ENCODE peak calls at places on chromosome 13, in five cellular contexts. B is fibroblast of pulmonary artery, I is cardiac fibroblast, P is PC-3, M is GM12865. F is an unnamed sample.

GRCh38 chr13:24220086-24220703 is 59.7 kb downstream of the SPATA13 start:
- DNase-seq in B (peak; percentile 92), I (peak; percentile 91), M (peak; percentile 87), P (peak; percentile 88), F (peak; percentile 75)

GRCh38 chr13:61954092-61954491 is 538.4 kb upstream of the PCDH20 start:
- DNase-seq in I (peak; percentile 23), M (peak; percentile 9), B (peak; percentile 49), P (peak; percentile 50), F (no peak)

GRCh38 chr13:51518847-51519246 is 65.4 kb upstream of the WDFY2 start:
- DNase-seq in M (no peak), I (no peak), P (peak; percentile 72), B (no peak), F (no peak)

GRCh38 chr13:109867766-109868165 is 81.4 kb upstream of the IRS2 start:
- DNase-seq in P (no peak), B (peak; percentile 44), M (no peak), I (no peak), F (no peak)

GRCh38 chr13:27636624-27637288 is 15.1 kb downstream of the POLR1D start:
- DNase-seq in P (no peak), B (no peak), I (no peak), M (no peak), F (no peak)

GRCh38 chr13:98054301-98054700 is 88.6 kb upstream of the FARP1 start:
- DNase-seq in M (no peak), I (no peak), P (no peak), B (no peak), F (no peak)

GRCh38 chr13:19759669-19760068 is 23.1 kb downstream of the PSPC1 start:
- DNase-seq in P (peak; percentile 28), I (no peak), M (no peak), B (no peak), F (no peak)

GRCh38 chr13:51874651-51875050 is 12.9 kb downstream of the CCDC70 start:
- DNase-seq in I (no peak), M (no peak), P (no peak), B (no peak), F (no peak)

GRCh38 chr13:51465124-51465523 is 12.3 kb upstream of the INTS6 start:
- DNase-seq in B (no peak), I (no peak), M (no peak), P (no peak), F (no peak)

GRCh38 chr13:84445776-84446175 is 563.5 kb upstream of the SLITRK1 start:
- DNase-seq in I (no peak), B (peak; percentile 4), P (no peak), M (no peak), F (no peak)

GRCh38 chr13:95787356-95788099 is 110.6 kb downstream of the DNAJC3 start:
- DNase-seq in M (no peak), P (no peak), I (no peak), B (no peak), F (no peak)

GRCh38 chr13:41017153-41017552 is 2.0 kb downstream of the ELF1 start:
- DNase-seq in I (no peak), M (peak; percentile 73), P (no peak), B (no peak), F (no peak)

GRCh38 chr13:20990910-20991525 is 70.4 kb downstream of the LATS2 start:
- DNase-seq in M (no peak), P (no peak), B (no peak), I (no peak), F (no peak)

GRCh38 chr13:33633701-33634525 is 184.0 kb upstream of the RFC3 start:
- DNase-seq in P (peak; percentile 30), B (peak; percentile 50), I (peak; percentile 43), M (no peak), F (no peak)

GRCh38 chr13:113034451-113035208 is 65.6 kb downstream of the MCF2L start:
- DNase-seq in I (peak; percentile 70), P (peak; percentile 66), B (peak; percentile 70), M (no peak), F (no peak)

GRCh38 chr13:110479648-110480047 is 81.9 kb downstream of the RAB20 start:
- DNase-seq in I (no peak), M (no peak), B (no peak), P (no peak), F (no peak)

GRCh38 chr13:66940113-66940512 is 290.0 kb downstream of the PCDH9 start:
- DNase-seq in B (no peak), I (peak; percentile 5), M (no peak), P (no peak), F (no peak)

GRCh38 chr13:26457212-26457611 is 100.3 kb upstream of the WASF3 start:
- DNase-seq in B (no peak), P (peak; percentile 46), I (no peak), M (no peak), F (no peak)

GRCh38 chr13:40120781-40121180 is 465.3 kb downstream of the COG6 start:
- DNase-seq in I (peak; percentile 82), M (no peak), B (peak; percentile 76), P (no peak), F (no peak)

GRCh38 chr13:112750570-112750969 is 60.7 kb downstream of the ATP11A start:
- DNase-seq in I (no peak), P (no peak), M (no peak), B (no peak), F (no peak)

GRCh38 chr13:59236309-59236939 is 927.3 kb downstream of the DIAPH3 start:
- DNase-seq in I (no peak), M (no peak), B (no peak), P (no peak), F (no peak)

GRCh38 chr13:28438598-28439334 is 56.2 kb downstream of the FLT1 start:
- DNase-seq in B (no peak), P (no peak), I (no peak), M (no peak), F (no peak)

GRCh38 chr13:114099191-114099590 is 33.2 kb downstream of the RASA3 start:
- DNase-seq in B (peak; percentile 90), I (peak; percentile 86), P (peak; percentile 73), M (peak; percentile 55), F (no peak)

GRCh38 chr13:24683833-24684599 is 3.8 kb downstream of the ATP12A start:
- DNase-seq in B (peak; percentile 60), I (peak; percentile 45), P (peak; percentile 52), M (peak; percentile 76), F (peak; percentile 86)

DNA sequence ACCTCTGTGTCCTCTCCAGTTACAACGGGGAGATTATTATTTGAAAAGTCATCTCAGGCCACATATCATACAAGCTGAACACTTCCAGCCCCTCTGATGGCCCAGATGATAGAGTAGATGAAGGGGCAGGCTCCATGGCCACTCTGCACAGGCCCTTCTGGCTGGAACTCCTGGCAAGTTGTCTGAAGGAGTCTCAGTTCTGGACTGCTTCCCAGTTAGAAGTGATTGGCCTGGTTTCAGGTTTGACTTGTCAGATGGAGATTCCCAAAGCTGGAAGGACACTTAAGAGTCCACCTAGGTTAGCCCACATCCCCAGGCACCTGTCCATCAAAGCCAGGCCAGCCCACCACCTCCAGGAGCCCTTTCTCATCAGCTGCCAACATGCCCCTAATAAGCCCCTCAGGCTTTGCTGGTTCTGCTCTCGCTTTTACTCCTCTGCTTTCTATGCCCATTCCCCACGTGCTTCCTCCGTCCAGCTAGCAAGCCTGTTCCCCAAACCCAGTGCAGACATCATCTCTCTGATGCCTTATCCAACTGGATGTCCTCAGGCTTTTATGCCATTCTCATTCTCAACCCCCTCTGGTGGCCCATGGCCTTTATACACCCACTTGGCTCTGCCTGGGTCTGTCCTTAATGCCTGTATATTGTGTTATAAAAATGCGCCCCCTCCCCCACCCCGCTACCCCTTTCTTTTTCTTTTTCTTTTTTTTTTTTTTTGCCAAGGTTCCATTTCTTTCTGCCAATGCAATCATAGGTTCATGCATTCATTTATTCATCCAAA is 56.5 kb downstream of the HSPH1 start:
- DNase-seq in I (peak; percentile 41), B (peak; percentile 25), P (no peak), M (no peak), F (no peak)
- TF ChIP-seq CTCF in I (no peak), B (peak; percentile 7), P (no peak), M (peak; percentile 5), F (no peak)

DNA sequence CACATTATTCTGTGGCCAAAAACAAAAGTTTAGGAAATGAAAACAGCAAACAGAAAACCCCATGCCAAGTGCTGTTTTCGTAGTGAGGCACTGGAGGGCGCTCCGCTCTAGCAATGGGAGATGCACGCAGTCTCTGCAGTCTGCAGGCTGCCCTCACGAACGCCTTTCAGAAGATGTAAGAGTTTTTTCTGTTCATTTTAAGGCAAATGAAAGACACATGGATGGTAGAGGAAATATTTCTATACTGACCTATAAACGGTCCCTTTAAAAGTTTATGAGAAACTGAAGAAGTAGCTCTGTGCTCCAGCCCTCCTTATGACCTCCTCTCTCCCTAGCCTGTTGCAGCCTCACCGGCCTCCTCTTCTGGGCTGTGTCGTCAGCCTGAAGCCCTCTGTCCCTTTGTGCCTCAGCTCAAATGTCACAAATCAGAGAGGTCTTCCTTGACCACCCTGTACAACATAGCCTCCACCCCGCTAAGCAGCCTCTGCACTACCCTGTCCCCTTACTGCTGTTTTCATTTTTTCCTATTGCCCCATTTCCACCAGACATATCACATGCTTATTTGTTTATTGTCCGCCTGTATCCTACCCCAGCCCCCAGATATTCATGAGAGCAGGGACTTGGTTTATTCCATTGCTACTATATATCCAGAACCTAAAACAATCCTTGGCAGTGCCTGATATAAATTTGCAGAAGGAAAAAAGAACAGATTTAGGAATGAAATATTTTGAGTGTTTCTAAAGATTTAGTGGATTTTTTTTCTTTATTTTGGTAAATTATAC is 116.4 kb downstream of the TM9SF2 start:
- DNase-seq in B (peak; percentile 65), I (peak; percentile 73), P (peak; percentile 46), M (peak; percentile 63), F (no peak)
- TF ChIP-seq CTCF in B (peak; percentile 85), I (peak; percentile 82), P (peak; percentile 76), M (peak; percentile 73), F (peak; percentile 53)

DNA sequence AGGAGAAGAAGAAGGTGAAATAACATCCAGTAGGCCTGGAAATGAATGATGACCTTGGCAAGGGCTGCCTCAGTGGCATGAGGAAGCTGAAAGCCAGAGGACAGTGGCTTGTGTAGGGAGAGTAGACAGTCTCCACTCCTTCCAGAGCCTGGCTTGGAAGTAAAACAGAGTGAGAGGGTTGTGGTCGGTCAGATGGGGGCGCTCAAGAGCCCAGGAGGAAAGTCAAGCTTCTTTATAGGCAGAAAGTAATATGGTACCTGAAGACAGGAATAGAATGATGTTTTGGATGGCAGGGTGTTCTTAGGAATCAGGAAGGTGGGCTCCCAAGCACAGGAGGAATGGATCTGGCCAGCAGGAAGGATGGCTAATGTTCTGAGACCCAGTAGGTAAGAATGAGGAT is 75.1 kb upstream of the TSC22D1 start:
- DNase-seq in P (no peak), I (no peak), M (no peak), B (no peak), F (no peak)
- TF ChIP-seq CTCF in P (no peak), I (no peak), M (no peak), B (peak; percentile 12), F (no peak)

GRCh38 chr13:78376033-78376432 is 227.3 kb downstream of the POU4F1 start:
- DNase-seq in B (peak; percentile 13), P (no peak), M (no peak), I (no peak), F (no peak)

GRCh38 chr13:78370231-78370630 is 233.1 kb downstream of the POU4F1 start:
- DNase-seq in P (no peak), B (no peak), I (no peak), M (no peak), F (no peak)

GRCh38 chr13:78376822-78377221 is 226.5 kb downstream of the POU4F1 start:
- DNase-seq in I (no peak), B (no peak), M (no peak), P (no peak), F (no peak)

DNA sequence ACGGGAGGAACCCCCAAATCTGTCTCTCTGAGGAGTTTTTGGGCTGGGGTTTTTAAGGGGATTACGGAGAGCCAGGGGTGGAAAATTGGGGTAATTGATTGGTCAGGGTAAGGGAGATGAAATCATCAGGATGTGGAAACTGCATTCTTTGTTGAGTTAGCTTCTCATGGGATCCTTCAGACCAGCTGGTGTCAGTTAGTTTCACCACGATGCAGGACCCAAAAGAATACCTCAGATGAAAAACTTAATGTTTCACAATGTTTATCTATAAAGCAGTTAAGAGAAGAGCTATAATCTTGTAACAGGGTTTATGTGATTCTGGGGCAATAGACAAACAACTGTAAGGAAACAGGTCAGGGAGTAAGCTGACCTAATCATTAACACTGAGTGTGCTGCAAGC is 230.8 kb downstream of the POU4F1 start:
- DNase-seq in B (peak; percentile 50), P (no peak), I (no peak), M (no peak), F (no peak)
- TF ChIP-seq CTCF in B (no peak), P (no peak), I (no peak), M (no peak), F (no peak)

F was measured in GM20000.